ENCODE peak calls at places on chromosome 3, in six cellular contexts. One of them, this sample, is unnamed. For H3F3A, the result is how much of the 10 kb centered on the place peaks cover.

GRCh38 chr3:152671998-152672649 is 162.8 kb upstream of the P2RY1 start:
- DNase-seq in PC-3: no peak
- DNase-seq in GM23248: no peak
- DNase-seq in PC-9: no peak
- DNase-seq in neural progenitor cell: peak
- DNase-seq in GM23338: no peak
- DNase-seq in this sample: no peak

GRCh38 chr3:13543251-13543650 is 5.7 kb upstream of the FBLN2 start:
- DNase-seq in PC-3: peak
- DNase-seq in GM23248: peak
- DNase-seq in PC-9: peak
- DNase-seq in neural progenitor cell: no peak
- DNase-seq in GM23338: no peak
- DNase-seq in this sample: no peak

GRCh38 chr3:127410137-127410488 is 122.3 kb upstream of the PRR20G start:
- DNase-seq in PC-3: no peak
- DNase-seq in GM23248: no peak
- DNase-seq in PC-9: no peak
- DNase-seq in neural progenitor cell: no peak
- DNase-seq in GM23338: no peak
- DNase-seq in this sample: no peak

GRCh38 chr3:130077636-130078035 is 4.0 kb upstream of the ALG1L2 start:
- DNase-seq in PC-3: no peak
- DNase-seq in GM23248: no peak
- DNase-seq in PC-9: no peak
- DNase-seq in neural progenitor cell: no peak
- DNase-seq in GM23338: no peak
- DNase-seq in this sample: no peak

GRCh38 chr3:30155755-30156154 is 450.6 kb upstream of the TGFBR2 start:
- DNase-seq in PC-3: no peak
- DNase-seq in GM23248: no peak
- DNase-seq in PC-9: no peak
- DNase-seq in neural progenitor cell: no peak
- DNase-seq in GM23338: no peak
- DNase-seq in this sample: no peak

GRCh38 chr3:194671511-194671899 is 486 bp downstream of the LSG1 start:
- DNase-seq in PC-3: peak
- DNase-seq in GM23248: peak
- DNase-seq in PC-9: no peak
- DNase-seq in neural progenitor cell: peak
- DNase-seq in GM23338: peak
- DNase-seq in this sample: peak

GRCh38 chr3:48222616-48223513 is at the start of gene CAMP:
- DNase-seq in PC-3: peak
- DNase-seq in GM23248: peak
- DNase-seq in PC-9: peak
- DNase-seq in neural progenitor cell: no peak
- DNase-seq in GM23338: no peak
- DNase-seq in this sample: no peak

GRCh38 chr3:110774496-110775265 is 296.9 kb upstream of the NECTIN3 start:
- DNase-seq in PC-3: no peak
- DNase-seq in GM23248: no peak
- DNase-seq in PC-9: no peak
- DNase-seq in neural progenitor cell: no peak
- DNase-seq in GM23338: no peak
- DNase-seq in this sample: no peak

GRCh38 chr3:53518495-53518981 is 24.1 kb downstream of the CACNA1D start:
- DNase-seq in PC-3: peak
- DNase-seq in GM23248: no peak
- DNase-seq in PC-9: peak
- DNase-seq in neural progenitor cell: no peak
- DNase-seq in GM23338: no peak
- DNase-seq in this sample: no peak

GRCh38 chr3:107988464-107989156 is 102.2 kb downstream of the CD47 start:
- DNase-seq in PC-3: peak
- DNase-seq in GM23248: peak
- DNase-seq in PC-9: peak
- DNase-seq in neural progenitor cell: no peak
- DNase-seq in GM23338: no peak
- DNase-seq in this sample: no peak

GRCh38 chr3:125322166-125322565 is 53.0 kb downstream of the ZNF148 start:
- DNase-seq in PC-3: peak
- DNase-seq in GM23248: peak
- DNase-seq in PC-9: no peak
- DNase-seq in neural progenitor cell: no peak
- DNase-seq in GM23338: no peak
- DNase-seq in this sample: no peak

GRCh38 chr3:15108082-15108545 is 9.2 kb upstream of the RBSN start:
- DNase-seq in PC-3: peak
- DNase-seq in GM23248: peak
- DNase-seq in PC-9: no peak
- DNase-seq in neural progenitor cell: peak
- DNase-seq in GM23338: peak
- DNase-seq in this sample: peak

GRCh38 chr3:134341391-134341790 is 32.9 kb downstream of the AMOTL2 start:
- DNase-seq in PC-3: no peak
- DNase-seq in GM23248: no peak
- DNase-seq in PC-9: peak
- DNase-seq in neural progenitor cell: no peak
- DNase-seq in GM23338: no peak
- DNase-seq in this sample: no peak

GRCh38 chr3:38117163-38117716 is 19.7 kb downstream of the ACAA1 start:
- DNase-seq in PC-3: peak
- DNase-seq in GM23248: peak
- DNase-seq in PC-9: no peak
- DNase-seq in neural progenitor cell: no peak
- DNase-seq in GM23338: no peak
- DNase-seq in this sample: no peak

GRCh38 chr3:108662141-108662738 is 72.7 kb downstream of the DZIP3 start:
- DNase-seq in PC-3: peak
- DNase-seq in GM23248: peak
- DNase-seq in PC-9: peak
- DNase-seq in neural progenitor cell: peak
- DNase-seq in GM23338: peak
- DNase-seq in this sample: peak

GRCh38 chr3:101814835-101815234 is 34.5 kb upstream of the NFKBIZ start:
- DNase-seq in PC-3: no peak
- DNase-seq in GM23248: no peak
- DNase-seq in PC-9: peak
- DNase-seq in neural progenitor cell: no peak
- DNase-seq in GM23338: no peak
- DNase-seq in this sample: no peak

GRCh38 chr3:43540625-43541024 is 81.2 kb downstream of the ANO10 start:
- DNase-seq in PC-3: no peak
- DNase-seq in GM23248: peak
- DNase-seq in PC-9: no peak
- DNase-seq in neural progenitor cell: no peak
- DNase-seq in GM23338: no peak
- DNase-seq in this sample: no peak

GRCh38 chr3:11499144-11499543 is 144.6 kb downstream of the VGLL4 start:
- DNase-seq in PC-3: peak
- DNase-seq in GM23248: peak
- DNase-seq in PC-9: peak
- DNase-seq in neural progenitor cell: no peak
- DNase-seq in GM23338: no peak
- DNase-seq in this sample: no peak

GRCh38 chr3:53169045-53169831 is 8.2 kb downstream of the PRKCD start:
- DNase-seq in PC-3: no peak
- DNase-seq in GM23248: no peak
- DNase-seq in PC-9: no peak
- DNase-seq in neural progenitor cell: peak
- DNase-seq in GM23338: peak
- DNase-seq in this sample: no peak

GRCh38 chr3:65371053-65371452 is 667.7 kb downstream of the MAGI1 start:
- DNase-seq in PC-3: peak
- DNase-seq in GM23248: no peak
- DNase-seq in PC-9: no peak
- DNase-seq in neural progenitor cell: no peak
- DNase-seq in GM23338: no peak
- DNase-seq in this sample: no peak

GRCh38 chr3:158101330-158102218 is 4.6 kb downstream of the SHOX2 start:
- DNase-seq in PC-3: no peak
- DNase-seq in GM23248: no peak
- DNase-seq in PC-9: no peak
- DNase-seq in neural progenitor cell: peak
- DNase-seq in GM23338: no peak
- DNase-seq in this sample: no peak

GRCh38 chr3:184491867-184492615 is 69.5 kb upstream of the EPHB3 start:
- DNase-seq in PC-3: no peak
- DNase-seq in GM23248: peak
- DNase-seq in PC-9: no peak
- DNase-seq in neural progenitor cell: no peak
- DNase-seq in GM23338: peak
- DNase-seq in this sample: no peak

GRCh38 chr3:3068358-3068881 is 41.8 kb downstream of the IL5RA start:
- DNase-seq in PC-3: peak
- DNase-seq in GM23248: no peak
- DNase-seq in PC-9: no peak
- DNase-seq in neural progenitor cell: no peak
- DNase-seq in GM23338: no peak
- DNase-seq in this sample: no peak

GRCh38 chr3:86921981-86922680 is 68.8 kb downstream of the VGLL3 start:
- DNase-seq in PC-3: no peak
- DNase-seq in GM23248: peak
- DNase-seq in PC-9: no peak
- DNase-seq in neural progenitor cell: no peak
- DNase-seq in GM23338: peak
- DNase-seq in this sample: no peak

GRCh38 chr3:112119686-112120484 is 13.2 kb downstream of the GCSAM start:
- DNase-seq in PC-3: no peak
- DNase-seq in GM23248: no peak
- DNase-seq in PC-9: no peak
- DNase-seq in neural progenitor cell: peak
- DNase-seq in GM23338: no peak
- DNase-seq in this sample: no peak

GRCh38 chr3:71423151-71423906 is 160.2 kb downstream of the FOXP1 start:
- DNase-seq in PC-3: peak
- DNase-seq in GM23248: no peak
- DNase-seq in PC-9: no peak
- DNase-seq in neural progenitor cell: peak
- DNase-seq in GM23338: no peak
- DNase-seq in this sample: no peak

GRCh38 chr3:111577798-111578685 is 17.1 kb downstream of the ZBED2 start:
- DNase-seq in PC-3: peak
- DNase-seq in GM23248: peak
- DNase-seq in PC-9: peak
- DNase-seq in neural progenitor cell: peak
- DNase-seq in GM23338: peak
- DNase-seq in this sample: peak

GRCh38 chr3:11998091-11998490 is 6.1 kb upstream of the SYN2 start:
- DNase-seq in PC-3: no peak
- DNase-seq in GM23248: no peak
- DNase-seq in PC-9: no peak
- DNase-seq in neural progenitor cell: no peak
- DNase-seq in GM23338: no peak
- DNase-seq in this sample: no peak

GRCh38 chr3:19866751-19867347 is 67.2 kb downstream of the EFHB start:
- DNase-seq in PC-3: peak
- DNase-seq in GM23248: peak
- DNase-seq in PC-9: no peak
- DNase-seq in neural progenitor cell: peak
- DNase-seq in GM23338: peak
- DNase-seq in this sample: peak

GRCh38 chr3:192129586-192129985 is 597.8 kb downstream of the FGF12 start:
- DNase-seq in PC-3: no peak
- DNase-seq in GM23248: no peak
- DNase-seq in PC-9: no peak
- DNase-seq in neural progenitor cell: no peak
- DNase-seq in GM23338: no peak
- DNase-seq in this sample: no peak
- H3F3A ChIP-seq in PC-3: under half
- H3F3A ChIP-seq in GM23248: under half
- H3F3A ChIP-seq in PC-9: under half
- H3F3A ChIP-seq in neural progenitor cell: under half
- H3F3A ChIP-seq in GM23338: under half
- H3F3A ChIP-seq in this sample: under half

GRCh38 chr3:9965200-9965875 is 13.1 kb upstream of the PRRT3 start:
- DNase-seq in PC-3: no peak
- DNase-seq in GM23248: no peak
- DNase-seq in PC-9: no peak
- DNase-seq in neural progenitor cell: no peak
- DNase-seq in GM23338: no peak
- DNase-seq in this sample: no peak

GRCh38 chr3:9970020-9970652 is 16.5 kb downstream of the EMC3 start:
- DNase-seq in PC-3: peak
- DNase-seq in GM23248: peak
- DNase-seq in PC-9: peak
- DNase-seq in neural progenitor cell: no peak
- DNase-seq in GM23338: no peak
- DNase-seq in this sample: no peak

GRCh38 chr3:9966841-9967240 is 14.6 kb upstream of the PRRT3 start:
- DNase-seq in PC-3: no peak
- DNase-seq in GM23248: no peak
- DNase-seq in PC-9: no peak
- DNase-seq in neural progenitor cell: no peak
- DNase-seq in GM23338: no peak
- DNase-seq in this sample: no peak

GRCh38 chr3:9969632-9970019 is 17.0 kb downstream of the EMC3 start:
- DNase-seq in PC-3: no peak
- DNase-seq in GM23248: no peak
- DNase-seq in PC-9: no peak
- DNase-seq in neural progenitor cell: no peak
- DNase-seq in GM23338: no peak
- DNase-seq in this sample: no peak
- TF ChIP-seq EZH2 in PC-3: no peak
- TF ChIP-seq EZH2 in GM23248: no peak
- TF ChIP-seq EZH2 in PC-9: no peak
- TF ChIP-seq EZH2 in neural progenitor cell: no peak
- TF ChIP-seq EZH2 in GM23338: no peak
- TF ChIP-seq EZH2 in this sample: no peak

GRCh38 chr3:141414141-141414689 is 45.9 kb downstream of the ZBTB38 start:
- DNase-seq in PC-3: no peak
- DNase-seq in GM23248: peak
- DNase-seq in PC-9: no peak
- DNase-seq in neural progenitor cell: no peak
- DNase-seq in GM23338: no peak
- DNase-seq in this sample: no peak
- H3F3A ChIP-seq in PC-3: under half
- H3F3A ChIP-seq in GM23248: half or more
- H3F3A ChIP-seq in PC-9: under half
- H3F3A ChIP-seq in neural progenitor cell: under half
- H3F3A ChIP-seq in GM23338: under half
- H3F3A ChIP-seq in this sample: half or more

GRCh38 chr3:179141890-179142289 is 6.3 kb upstream of the PIK3CA start:
- DNase-seq in PC-3: no peak
- DNase-seq in GM23248: no peak
- DNase-seq in PC-9: no peak
- DNase-seq in neural progenitor cell: no peak
- DNase-seq in GM23338: no peak
- DNase-seq in this sample: no peak

GRCh38 chr3:179133575-179133974 is 14.6 kb upstream of the PIK3CA start:
- DNase-seq in PC-3: no peak
- DNase-seq in GM23248: no peak
- DNase-seq in PC-9: no peak
- DNase-seq in neural progenitor cell: no peak
- DNase-seq in GM23338: no peak
- DNase-seq in this sample: no peak

GRCh38 chr3:179136195-179136594 is 12.0 kb upstream of the PIK3CA start:
- DNase-seq in PC-3: no peak
- DNase-seq in GM23248: no peak
- DNase-seq in PC-9: no peak
- DNase-seq in neural progenitor cell: no peak
- DNase-seq in GM23338: no peak
- DNase-seq in this sample: no peak
- TF ChIP-seq EZH2 in PC-3: no peak
- TF ChIP-seq EZH2 in GM23248: no peak
- TF ChIP-seq EZH2 in PC-9: no peak
- TF ChIP-seq EZH2 in neural progenitor cell: no peak
- TF ChIP-seq EZH2 in GM23338: no peak
- TF ChIP-seq EZH2 in this sample: no peak